ENCODE peak calls at places on chromosomes 7 and 10, in seven cellular contexts. X is CD8-positive, alpha-beta memory T cell; N is pancreas; S is cardiac muscle cell; D is PC-3; J is tibial nerve; C is psoas muscle. U is an unnamed sample.

GRCh38 chr10:98446656-98447221 is at the start of gene HPS1:
- DNase-seq in D (peak; percentile 51), X (peak; percentile 68), N (peak; percentile 80), J (peak; percentile 70), S (peak; percentile 69), C (peak; percentile 91), U (peak; percentile 82)

GRCh38 chr7:19117081-19117869 is at the start of gene TWIST1:
- DNase-seq in X (no peak), J (peak; percentile 63), S (peak; percentile 89), D (peak; percentile 77), C (no peak), N (no peak), U (no peak)

GRCh38 chr7:31074403-31074802 is 22.3 kb downstream of the ADCYAP1R1 start:
- DNase-seq in J (peak; percentile 57), C (peak; percentile 90), X (no peak), D (no peak), S (no peak), N (no peak), U (no peak)

GRCh38 chr10:106947643-106948042 is 216.9 kb downstream of the SORCS1 start:
- DNase-seq in D (no peak), N (no peak), J (no peak), C (no peak), S (no peak), X (no peak), U (no peak)

GRCh38 chr7:101121996-101122932 is 4.6 kb upstream of the SERPINE1 start:
- DNase-seq in J (peak; percentile 69), S (peak; percentile 88), X (no peak), N (peak; percentile 23), D (peak; percentile 87), C (peak; percentile 82), U (peak; percentile 68)

GRCh38 chr10:99730026-99730425 is 1.9 kb downstream of the COX15 start:
- DNase-seq in S (no peak), N (no peak), X (no peak), D (no peak), C (no peak), J (no peak), U (no peak)

GRCh38 chr7:118573065-118573464 is 348.6 kb downstream of the ANKRD7 start:
- DNase-seq in D (no peak), N (no peak), C (peak; percentile 75), J (no peak), X (no peak), S (no peak), U (no peak)

GRCh38 chr7:111229951-111230350 is 139.0 kb downstream of the LRRN3 start:
- DNase-seq in C (no peak), S (no peak), J (no peak), N (no peak), X (no peak), D (no peak), U (no peak)

GRCh38 chr10:17025444-17026295 is 103.9 kb downstream of the CUBN start:
- DNase-seq in S (no peak), C (no peak), D (peak; percentile 55), J (no peak), N (no peak), X (peak; percentile 26), U (peak; percentile 41)

GRCh38 chr7:41378156-41378555 is 324.7 kb downstream of the INHBA start:
- DNase-seq in C (no peak), J (no peak), S (no peak), D (no peak), X (no peak), N (no peak), U (no peak)

GRCh38 chr10:77070892-77071595 is 566.6 kb downstream of the KCNMA1 start:
- DNase-seq in S (no peak), J (peak; percentile 80), D (no peak), C (peak; percentile 89), N (no peak), X (no peak), U (no peak)

GRCh38 chr10:127906548-127907377 is at the start of gene PTPRE:
- DNase-seq in X (peak; percentile 21), D (peak; percentile 72), S (peak; percentile 85), J (peak; percentile 42), N (peak; percentile 61), C (peak; percentile 87), U (peak; percentile 79)

GRCh38 chr10:119824299-119824698 is 48.3 kb downstream of the MCMBP start:
- DNase-seq in S (no peak), N (no peak), D (no peak), X (no peak), J (no peak), C (no peak), U (no peak)

GRCh38 chr7:84508569-84508968 is 314.0 kb upstream of the SEMA3A start:
- DNase-seq in X (no peak), J (no peak), N (no peak), D (no peak), S (no peak), C (no peak), U (no peak)

GRCh38 chr10:971150-971542 is 17.1 kb upstream of the GTPBP4 start:
- DNase-seq in S (no peak), J (peak; percentile 21), X (no peak), N (no peak), C (no peak), D (no peak), U (no peak)

DNA sequence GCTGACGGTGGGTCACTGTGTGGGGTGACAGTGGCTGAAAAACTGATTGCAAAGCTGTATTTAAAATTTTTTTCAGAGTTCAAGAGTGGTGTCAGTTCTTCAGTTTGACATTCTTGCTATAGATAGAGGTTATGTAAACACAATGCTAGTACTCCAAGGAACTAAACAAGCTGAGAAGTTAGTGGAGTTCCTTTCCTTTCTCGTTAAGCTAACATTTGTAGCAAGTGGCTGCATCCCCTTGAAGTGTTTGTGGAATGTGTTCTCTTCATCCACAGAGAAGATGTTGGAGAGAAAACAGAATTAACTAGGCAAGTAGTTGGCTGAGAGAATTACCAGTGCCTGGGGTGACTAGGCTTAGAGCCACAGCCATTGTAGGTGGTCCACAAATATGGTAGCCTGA is 15.8 kb downstream of the CCNY start:
- DNase-seq in D (no peak), N (no peak), X (no peak), J (no peak), C (no peak), S (no peak), U (no peak)
- H3K4me1 ChIP-seq in D (no peaks in the 10 kb centered on the region), N (peaks cover 5% of the 10 kb centered on the region), X (peaks cover 77% of the 10 kb centered on the region), J (no peaks in the 10 kb centered on the region), C (peaks cover 78% of the 10 kb centered on the region), S (peaks cover 28% of the 10 kb centered on the region), U (peaks cover 36% of the 10 kb centered on the region)

DNA sequence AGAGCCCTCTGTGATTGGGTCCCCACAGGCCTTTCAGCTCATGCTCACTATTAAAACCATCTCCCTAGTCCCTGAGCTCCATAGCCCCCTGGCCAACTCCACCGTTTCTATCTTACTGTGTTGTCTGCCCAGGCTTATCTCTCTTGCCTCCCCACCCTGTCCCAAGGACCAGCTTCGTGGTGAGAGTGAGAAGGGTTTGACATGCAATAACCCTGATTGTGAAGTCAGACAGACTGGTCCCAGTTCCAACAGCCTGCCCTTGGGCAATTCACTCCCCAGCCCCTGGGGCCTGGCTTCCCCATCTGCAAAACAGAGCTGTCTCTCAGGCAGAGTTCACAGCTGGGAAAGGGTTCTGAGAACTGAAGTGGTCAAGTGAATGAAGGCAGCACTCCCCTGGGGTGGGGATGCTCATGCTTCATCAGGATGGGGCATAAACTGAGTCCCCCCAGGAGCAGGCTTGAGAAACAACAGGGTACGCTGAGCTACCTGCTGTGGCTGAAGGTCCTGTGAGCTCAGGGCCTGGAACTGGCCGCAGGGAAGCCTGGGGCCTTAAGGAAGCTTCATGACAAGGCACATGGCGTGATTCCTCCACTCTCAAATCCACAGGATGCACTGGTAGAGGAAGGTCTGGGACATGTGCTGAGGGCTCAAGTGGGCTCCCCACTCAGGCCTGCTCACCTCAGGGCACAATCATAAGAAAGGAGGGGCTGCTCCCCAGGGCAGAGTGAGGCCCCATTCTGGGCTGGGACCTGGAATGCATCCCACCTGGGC is 1.8 kb upstream of the PPIF start:
- DNase-seq in S (peak; percentile 18), J (no peak), C (no peak), D (no peak), X (no peak), N (no peak), U (no peak)
- H3K4me1 ChIP-seq in S (peaks cover 48% of the 10 kb centered on the region), J (no peaks in the 10 kb centered on the region), C (peaks cover 20% of the 10 kb centered on the region), D (peaks cover 37% of the 10 kb centered on the region), X (peaks cover 33% of the 10 kb centered on the region), N (peaks cover 33% of the 10 kb centered on the region), U (no peaks in the 10 kb centered on the region)

DNA sequence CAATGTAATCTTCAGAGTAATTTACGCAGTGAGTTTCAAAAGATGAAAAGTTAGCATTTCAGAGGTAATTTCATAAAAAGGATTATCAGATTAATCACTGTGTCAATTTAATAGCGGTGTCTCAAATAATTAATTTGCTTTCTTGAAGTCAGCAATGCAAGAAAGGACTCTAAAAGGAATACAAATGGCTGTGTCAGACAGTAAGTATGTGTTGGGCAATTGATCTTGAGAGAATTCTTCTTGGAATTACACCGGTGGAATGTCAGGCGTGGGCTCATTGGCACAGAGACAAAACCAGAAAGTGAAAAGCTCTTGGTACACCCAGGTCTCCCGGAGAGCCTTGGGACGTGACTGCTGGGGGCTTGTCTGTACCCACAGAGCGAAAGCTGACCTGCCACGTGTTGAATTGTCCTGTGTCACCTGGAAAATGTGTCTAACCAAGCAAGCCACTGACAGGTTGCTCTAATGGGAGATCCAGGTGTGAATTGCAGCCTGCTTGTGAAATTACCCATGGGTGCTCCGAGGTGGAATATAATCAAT is 60.5 kb downstream of the TMEM209 start:
- DNase-seq in C (no peak), N (peak; percentile 67), X (no peak), D (peak; percentile 35), J (no peak), S (peak; percentile 23), U (peak; percentile 74)
- H3K4me1 ChIP-seq in C (no peaks in the 10 kb centered on the region), N (peaks cover 4% of the 10 kb centered on the region), X (peaks cover 12% of the 10 kb centered on the region), D (peaks cover 5% of the 10 kb centered on the region), J (no peaks in the 10 kb centered on the region), S (peaks cover 8% of the 10 kb centered on the region), U (peaks cover 19% of the 10 kb centered on the region)

DNA sequence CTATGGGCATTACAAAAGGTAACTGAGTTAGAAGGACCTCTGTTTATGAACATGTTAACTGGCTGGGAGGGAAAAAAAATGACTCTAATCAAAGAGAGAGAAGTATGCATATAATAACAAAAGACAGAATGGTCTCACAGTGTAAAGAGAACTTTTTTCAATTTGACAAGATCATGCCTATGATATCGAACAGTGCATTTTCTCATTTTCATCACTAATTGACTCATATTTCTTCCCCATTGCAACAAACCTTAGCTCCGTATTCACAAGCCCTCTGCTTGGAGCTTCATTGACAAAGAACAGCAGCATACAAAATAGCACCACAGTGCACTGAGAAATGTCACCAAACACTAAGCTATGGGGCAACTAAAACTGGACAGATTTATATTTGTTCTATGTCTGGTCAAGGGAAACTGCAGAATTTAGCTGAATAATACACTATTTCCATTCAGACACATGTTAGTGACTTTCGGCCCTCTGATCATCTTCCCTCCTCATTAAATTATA is 45.5 kb downstream of the SMURF1 start:
- DNase-seq in D (no peak), J (no peak), C (no peak), N (no peak), S (no peak), X (no peak), U (no peak)
- H3K4me1 ChIP-seq in D (peaks cover 35% of the 10 kb centered on the region), J (no peaks in the 10 kb centered on the region), C (peaks cover 14% of the 10 kb centered on the region), N (peaks cover 69% of the 10 kb centered on the region), S (peaks cover 16% of the 10 kb centered on the region), X (no peaks in the 10 kb centered on the region), U (peaks cover 11% of the 10 kb centered on the region)

GRCh38 chr10:132555648-132556575 is 18.3 kb downstream of the INPP5A start:
- DNase-seq in D (no peak), C (no peak), X (no peak), S (no peak), N (no peak), J (no peak), U (no peak)
- H3K4me1 ChIP-seq in D (no peaks in the 10 kb centered on the region), C (peaks cover 9% of the 10 kb centered on the region), X (peaks cover 54% of the 10 kb centered on the region), S (no peaks in the 10 kb centered on the region), N (no peaks in the 10 kb centered on the region), J (no peaks in the 10 kb centered on the region), U (peaks cover 4% of the 10 kb centered on the region)

U was measured in lung.